ENCODE peak calls at places on chromosomes 5 and 9, in six cellular contexts. P is AG08395; D is ecto neural progenitor cell; H is hippocampal formation; A is CD4-positive, alpha-beta T cell; U is omental fat pad. M is an unnamed sample.

GRCh38 chr5:73998496-73998895 is 372.5 kb downstream of the ARHGEF28 start:
- DNase-seq in P (no peak), A (no peak), D (no peak), U (no peak), H (no peak), M (peak)

GRCh38 chr5:31530541-31531265 is 1.2 kb downstream of the DROSHA start:
- DNase-seq in H (no peak), D (no peak), P (no peak), A (no peak), U (no peak), M (no peak)

GRCh38 chr5:132854301-132854700 is 12.0 kb downstream of the GDF9 start:
- DNase-seq in P (no peak), D (no peak), U (no peak), H (no peak), A (no peak), M (no peak)

GRCh38 chr9:88991066-88992030 is at the start of gene S1PR3:
- DNase-seq in D (peak), H (no peak), P (peak), U (no peak), A (no peak), M (peak)

GRCh38 chr9:27539479-27540441 is 10.1 kb upstream of the MOB3B start:
- DNase-seq in P (peak), A (no peak), D (no peak), H (peak), U (no peak), M (no peak)

GRCh38 chr9:113879906-113880305 is 3.8 kb downstream of the ZNF618 start:
- DNase-seq in P (no peak), U (no peak), D (no peak), H (no peak), A (no peak), M (no peak)

GRCh38 chr9:33041459-33042188 is 16.6 kb downstream of the DNAJA1 start:
- DNase-seq in H (no peak), P (no peak), D (no peak), A (no peak), U (no peak), M (no peak)

GRCh38 chr9:134212809-134213507 is 48.6 kb upstream of the RNU6ATAC start:
- DNase-seq in H (no peak), P (no peak), U (peak), A (no peak), D (no peak), M (no peak)

GRCh38 chr9:138049085-138049778 is 171.7 kb downstream of the CACNA1B start:
- DNase-seq in U (no peak), D (peak), A (no peak), H (no peak), P (no peak), M (no peak)

GRCh38 chr5:171157775-171158174 is 151.3 kb upstream of the TLX3 start:
- DNase-seq in D (no peak), P (no peak), A (no peak), U (no peak), H (no peak), M (no peak)

GRCh38 chr5:15991586-15991985 is 188.0 kb downstream of the MARCHF11 start:
- DNase-seq in U (no peak), D (no peak), H (no peak), A (no peak), P (no peak), M (no peak)